ENCODE peak calls at places on chromosome 9, in four cellular contexts. T is IMR-90, W is H1, K is GM12878. X is an unnamed sample.

GRCh38 chr9:129887210-129888084 is 52.2 kb downstream of the USP20 start:
- DNase-seq in T (peak), W (no peak), K (peak), X (peak)

GRCh38 chr9:116074658-116075057 is 78.9 kb upstream of the PAPPA start:
- DNase-seq in T (peak), W (no peak), K (no peak), X (no peak)

GRCh38 chr9:96417610-96418073 is 528 bp downstream of the ZNF367 start:
- DNase-seq in T (no peak), W (no peak), K (no peak), X (no peak)

GRCh38 chr9:120655005-120655622 is 59.2 kb downstream of the MEGF9 start:
- DNase-seq in T (peak), W (no peak), K (no peak), X (no peak)

GRCh38 chr9:102514541-102514940 is 480.6 kb upstream of the CYLC2 start:
- DNase-seq in T (no peak), W (no peak), K (no peak), X (no peak)

GRCh38 chr9:2158111-2158610 is 143.0 kb downstream of the SMARCA2 start:
- DNase-seq in T (peak), W (no peak), K (peak), X (no peak)

GRCh38 chr9:91415290-91415689 is 8.3 kb downstream of the NFIL3 start:
- DNase-seq in T (no peak), W (no peak), K (peak), X (no peak)

GRCh38 chr9:107299437-107299836 is 16.4 kb downstream of the RAD23B start:
- DNase-seq in T (no peak), W (no peak), K (no peak), X (no peak)

GRCh38 chr9:19036611-19037010 is 3.6 kb upstream of the SAXO1 start:
- DNase-seq in T (no peak), W (no peak), K (no peak), X (no peak)

GRCh38 chr9:34562136-34562745 is 27.3 kb downstream of the CNTFR start:
- DNase-seq in T (no peak), W (no peak), K (no peak), X (peak)

GRCh38 chr9:109907400-109907799 is 127.4 kb downstream of the PALM2AKAP2 start:
- DNase-seq in T (no peak), W (no peak), K (no peak), X (no peak)

GRCh38 chr9:26925609-26926008 is 21.4 kb downstream of the PLAA start:
- DNase-seq in T (no peak), W (no peak), K (no peak), X (no peak)

GRCh38 chr9:3006917-3007316 is 163.0 kb upstream of the PUM3 start:
- DNase-seq in T (no peak), W (no peak), K (no peak), X (no peak)

GRCh38 chr9:122420315-122420714 is 49.5 kb downstream of the PTGS1 start:
- DNase-seq in T (no peak), W (no peak), K (no peak), X (no peak)

GRCh38 chr9:80605129-80605528 is 1033.4 kb downstream of the TLE4 start:
- DNase-seq in T (peak), W (no peak), K (no peak), X (no peak)

GRCh38 chr9:117307701-117308100 is 107.2 kb downstream of the ASTN2 start:
- DNase-seq in T (no peak), W (no peak), K (no peak), X (no peak)

GRCh38 chr9:21778300-21778699 is 24.1 kb upstream of the MTAP start:
- DNase-seq in T (peak), W (no peak), K (no peak), X (no peak)

GRCh38 chr9:128553695-128554094 is 1.3 kb downstream of the SPTAN1 start:
- DNase-seq in T (peak), W (no peak), K (no peak), X (no peak)

GRCh38 chr9:135906291-135907005 is 898 bp downstream of the CAMSAP1 start:
- DNase-seq in T (peak), W (no peak), K (no peak), X (peak)

GRCh38 chr9:133368249-133368881 is 7.5 kb downstream of the SURF4 start:
- DNase-seq in T (no peak), W (no peak), K (no peak), X (no peak)

GRCh38 chr9:96784021-96784420 is 6.1 kb upstream of the ZNF510 start:
- DNase-seq in T (no peak), W (no peak), K (no peak), X (no peak)

GRCh38 chr9:110578896-110579752 is at the start of gene SVEP1:
- DNase-seq in T (peak), W (no peak), K (no peak), X (no peak)

GRCh38 chr9:128882677-128883590 is 1.0 kb downstream of the LRRC8A start:
- DNase-seq in T (no peak), W (no peak), K (no peak), X (peak)

GRCh38 chr9:137430723-137431415 is 7.7 kb downstream of the NOXA1 start:
- DNase-seq in T (no peak), W (no peak), K (no peak), X (no peak)

GRCh38 chr9:125492719-125493118 is 214.3 kb downstream of the MAPKAP1 start:
- DNase-seq in T (no peak), W (no peak), K (no peak), X (no peak)

GRCh38 chr9:95261890-95262289 is 55.6 kb downstream of the FANCC start:
- DNase-seq in T (peak), W (no peak), K (no peak), X (no peak)

GRCh38 chr9:110742741-110743371 is 74.3 kb downstream of the MUSK start:
- DNase-seq in T (peak), W (peak), K (no peak), X (no peak)

GRCh38 chr9:96651626-96652025 is 3.5 kb downstream of the PRXL2C start:
- DNase-seq in T (peak), W (no peak), K (no peak), X (no peak)

GRCh38 chr9:19967567-19968459 is 179.0 kb upstream of the SLC24A2 start:
- DNase-seq in T (no peak), W (peak), K (no peak), X (no peak)

GRCh38 chr9:32161209-32161608 is 223.2 kb upstream of the ACO1 start:
- DNase-seq in T (no peak), W (no peak), K (no peak), X (no peak)

GRCh38 chr9:107750741-107751521 is 261.4 kb upstream of the KLF4 start:
- DNase-seq in T (peak), W (no peak), K (no peak), X (no peak)

GRCh38 chr9:127555830-127556820 is 56.0 kb upstream of the STXBP1 start:
- DNase-seq in T (peak), W (no peak), K (peak), X (peak)

GRCh38 chr9:83622433-83622813 is 520 bp upstream of the IDNK start:
- DNase-seq in T (no peak), W (no peak), K (no peak), X (no peak)

GRCh38 chr9:88994820-88995180 is 3.5 kb downstream of the S1PR3 start:
- DNase-seq in T (peak), W (no peak), K (no peak), X (no peak)
- H3K9ac ChIP-seq in T (no peak), W (no peak), K (no peak), X (no peak)

GRCh38 chr9:134425401-134425800 is 99.1 kb downstream of the RXRA start:
- DNase-seq in T (no peak), W (no peak), K (no peak), X (no peak)

GRCh38 chr9:134426436-134426835 is 100.2 kb downstream of the RXRA start:
- DNase-seq in T (no peak), W (no peak), K (no peak), X (no peak)

GRCh38 chr9:134424818-134425217 is 98.6 kb downstream of the RXRA start:
- DNase-seq in T (no peak), W (no peak), K (no peak), X (no peak)

GRCh38 chr9:134427153-134427782 is 101.0 kb downstream of the RXRA start:
- DNase-seq in T (no peak), W (no peak), K (no peak), X (no peak)

DNA sequence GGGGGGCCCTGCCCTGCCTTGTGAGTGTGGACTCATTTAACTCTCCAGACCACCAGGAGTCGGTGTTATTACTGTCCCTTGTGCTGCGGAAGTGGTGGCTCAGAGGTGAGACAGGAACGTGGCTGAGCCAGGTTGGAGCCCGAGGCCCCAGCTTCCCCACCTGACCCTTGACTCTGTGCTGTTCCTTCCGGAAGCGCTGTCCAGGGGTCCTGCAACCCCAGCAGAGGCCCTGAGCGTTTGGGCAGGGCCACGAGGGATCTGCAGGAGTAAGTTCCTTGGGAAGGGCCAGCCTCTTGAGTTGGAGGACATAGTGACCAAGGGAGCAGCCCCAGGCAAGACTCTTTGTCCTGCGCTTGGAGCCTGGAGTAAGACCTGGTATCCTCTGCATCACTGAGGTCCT is 99.6 kb downstream of the RXRA start:
- DNase-seq in T (no peak), W (no peak), K (no peak), X (no peak)
- TF ChIP-seq CHD1 in T (no peak), W (no peak), K (no peak), X (no peak)

DNA sequence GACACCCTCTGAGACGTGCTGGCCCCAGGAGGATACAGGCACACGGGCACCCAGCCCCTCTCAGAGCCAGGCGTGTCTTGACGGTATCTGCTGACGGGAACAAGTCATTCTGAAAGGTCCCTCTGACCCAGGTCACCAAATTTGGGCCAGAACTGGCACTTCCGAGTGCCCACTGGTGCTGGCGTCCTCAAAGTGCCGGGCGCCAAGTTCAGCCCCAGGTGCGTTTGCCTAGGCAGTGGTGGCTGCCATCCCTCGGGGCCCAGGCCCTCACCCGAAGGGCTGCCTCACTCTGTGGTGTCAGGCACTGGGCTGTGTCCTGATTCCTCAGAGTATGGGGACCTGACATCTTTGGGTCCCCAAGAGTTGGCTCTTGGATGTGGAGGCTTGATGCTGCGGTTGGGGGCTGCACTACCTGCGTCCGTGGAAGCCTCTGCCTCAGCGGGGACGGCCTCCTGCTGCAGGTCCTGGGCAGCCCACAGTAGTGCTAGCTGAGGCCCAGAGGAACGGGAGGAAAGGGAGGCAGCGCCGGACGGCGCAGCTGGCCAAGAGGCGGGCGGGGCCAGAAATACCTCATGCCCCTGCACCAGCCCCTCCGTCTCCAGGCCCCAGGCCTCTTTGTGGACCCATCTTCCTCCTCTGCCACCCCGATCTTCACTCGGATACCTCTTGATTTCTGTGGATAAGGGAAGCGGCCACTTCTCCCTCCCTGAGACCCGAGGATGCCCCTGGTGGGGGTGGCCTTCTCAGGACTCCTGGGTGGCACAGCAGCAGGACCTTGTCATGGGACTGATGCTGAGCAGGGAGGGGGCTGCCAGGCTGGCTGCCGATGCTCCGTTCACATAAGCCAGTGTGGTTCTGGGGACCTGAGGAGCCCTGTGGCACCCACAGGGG is 109.4 kb upstream of the LMX1B start:
- DNase-seq in T (no peak), W (no peak), K (no peak), X (no peak)
- H3K9ac ChIP-seq in T (no peak), W (no peak), K (no peak), X (no peak)

GRCh38 chr9:114397848-114398605 is 10.2 kb upstream of the AKNA start:
- DNase-seq in T (peak), W (peak), K (peak), X (peak)
- TF ChIP-seq CHD1 in T (no peak), W (no peak), K (peak), X (no peak)

GRCh38 chr9:652896-653295 is 188.6 kb upstream of the DMRT1 start:
- DNase-seq in T (no peak), W (no peak), K (no peak), X (no peak)
- H3K9ac ChIP-seq in T (no peak), W (no peak), K (no peak), X (no peak)

GRCh38 chr9:4497395-4497794 is 7.1 kb downstream of the SLC1A1 start:
- DNase-seq in T (no peak), W (no peak), K (no peak), X (no peak)

GRCh38 chr9:4501147-4501507 is 10.9 kb downstream of the SLC1A1 start:
- DNase-seq in T (no peak), W (no peak), K (no peak), X (no peak)

GRCh38 chr9:4502444-4502843 is 12.2 kb downstream of the SLC1A1 start:
- DNase-seq in T (no peak), W (no peak), K (no peak), X (no peak)

GRCh38 chr9:4497855-4498254 is 7.6 kb downstream of the SLC1A1 start:
- DNase-seq in T (peak), W (no peak), K (no peak), X (no peak)

GRCh38 chr9:4499917-4500316 is 9.6 kb downstream of the SLC1A1 start:
- DNase-seq in T (no peak), W (no peak), K (no peak), X (no peak)
- TF ChIP-seq CHD1 in T (no peak), W (no peak), K (no peak), X (no peak)

GRCh38 chr9:1051286-1052118 is 1.3 kb downstream of the DMRT2 start:
- DNase-seq in T (no peak), W (no peak), K (no peak), X (no peak)
- H3K9ac ChIP-seq in T (no peak), W (peak), K (no peak), X (no peak)

DNA sequence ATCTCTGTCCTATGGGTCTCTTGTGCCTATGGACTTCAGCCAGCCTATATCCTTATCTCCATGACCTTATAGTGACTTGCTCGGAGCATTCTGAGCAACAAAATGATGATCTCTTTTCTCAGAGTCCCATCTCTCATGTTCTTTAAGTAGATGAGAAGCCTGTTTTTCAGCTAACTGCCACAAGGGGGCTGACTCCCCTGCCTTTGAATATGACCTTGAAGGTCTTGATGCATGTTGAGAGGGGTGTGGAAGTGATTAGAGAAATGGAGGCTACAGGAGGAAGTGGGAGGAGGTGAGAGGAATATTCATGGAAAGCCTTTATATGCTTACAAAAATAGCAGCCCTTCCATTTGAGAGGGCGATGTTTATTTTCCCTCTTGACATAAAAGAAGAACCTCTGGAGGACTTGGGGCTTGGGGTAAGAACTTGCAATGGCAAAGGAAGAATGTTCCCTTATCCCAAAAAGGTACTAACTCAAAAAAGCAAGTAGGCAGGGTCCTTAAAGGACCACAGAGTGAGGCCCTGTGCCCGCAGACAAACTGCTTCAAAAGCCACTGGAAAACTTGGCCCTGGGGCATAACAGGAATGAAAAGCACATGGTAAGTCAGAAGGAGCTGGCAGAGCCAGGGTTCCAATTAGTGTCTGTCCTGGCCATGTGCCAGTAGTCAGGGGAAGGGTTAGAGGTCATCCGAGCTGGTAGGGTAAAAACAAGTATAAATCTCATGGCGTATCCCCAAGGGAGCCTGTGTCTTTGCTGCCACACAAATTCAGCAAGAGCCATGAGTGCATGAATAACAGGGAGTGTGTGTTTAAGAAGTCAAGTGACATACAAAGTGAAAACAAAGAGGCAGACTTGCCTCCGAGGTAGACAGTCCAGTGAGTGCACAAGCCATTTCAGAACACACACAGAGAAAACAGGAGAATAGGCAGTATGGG is 39.1 kb downstream of the FGD3 start:
- DNase-seq in T (no peak), W (no peak), K (no peak), X (peak)
- TF ChIP-seq CHD1 in T (no peak), W (no peak), K (no peak), X (no peak)